ENCODE peak calls at places on chromosomes 4 and X, in nine cellular contexts. D is DMS53; L is NCI-H1105 treated with DMSO at 0.1 percent for 48 hours; I is T-helper 2 cell; G is stimulated activated CD4-positive, alpha-beta T cell treated with anti-CD3 and anti-CD28 coated beads, TNF-alpha, amount 100 ng/mL, for 1 hour; B is COR-L47; F is prostate gland; E is NCI-H2029; H is astrocyte of the hippocampus. Y is an unnamed sample.
A peak's percentile ranks its signal among the peaks of the same experiment; 100 is the strongest.

GRCh38 chr4:25358515-25359275 is 18.4 kb upstream of the ANAPC4 start:
- DNase-seq in H (no peak), D (peak; percentile 99), E (peak; percentile 87), L (no peak), I (no peak), G (no peak), B (peak; percentile 19), F (peak; percentile 67), Y (no peak)

GRCh38 chr4:32136081-32136787 is 1416.1 kb downstream of the PCDH7 start:
- DNase-seq in H (no peak), D (peak; percentile 26), G (no peak), F (no peak), B (no peak), L (no peak), E (no peak), I (no peak), Y (no peak)

GRCh38 chr4:64940698-64941097 is 531.4 kb upstream of the TECRL start:
- DNase-seq in L (no peak), I (no peak), G (no peak), B (no peak), F (no peak), H (peak; percentile 77), D (no peak), E (no peak), Y (no peak)

GRCh38 chr4:142565771-142566170 is 280.3 kb downstream of the INPP4B start:
- DNase-seq in F (no peak), B (no peak), D (no peak), L (no peak), H (no peak), I (no peak), E (peak; percentile 55), G (no peak), Y (no peak)

GRCh38 chr4:183422962-183423653 is 21.3 kb upstream of the CDKN2AIP start:
- DNase-seq in B (no peak), E (no peak), G (no peak), I (no peak), F (no peak), D (no peak), L (no peak), H (peak; percentile 70), Y (no peak)

GRCh38 chrX:134294548-134294947 is 57.6 kb downstream of the CCDC160 start:
- DNase-seq in D (peak; percentile 33), E (no peak), G (no peak), F (no peak), I (no peak), B (no peak), H (peak; percentile 2), L (no peak), Y (no peak)

GRCh38 chr4:8852118-8852704 is 19.4 kb downstream of the HMX1 start:
- DNase-seq in B (no peak), H (no peak), I (no peak), G (no peak), F (no peak), E (no peak), D (no peak), L (no peak), Y (no peak)

GRCh38 chr4:57981123-57981522 is 870.9 kb upstream of the IGFBP7 start:
- DNase-seq in G (no peak), F (no peak), B (no peak), D (no peak), L (no peak), E (no peak), H (no peak), I (no peak), Y (no peak)

GRCh38 chrX:68652327-68652930 is 5.0 kb downstream of the STARD8 start:
- DNase-seq in I (no peak), B (no peak), E (no peak), D (peak; percentile 16), F (no peak), G (no peak), L (no peak), H (peak; percentile 3), Y (no peak)

GRCh38 chrX:150291014-150291413 is 72.1 kb upstream of the MAMLD1 start:
- DNase-seq in I (no peak), F (no peak), G (no peak), L (no peak), H (no peak), E (no peak), B (no peak), D (no peak), Y (no peak)

GRCh38 chrX:154369453-154370299 is 4.8 kb downstream of the FLNA start:
- DNase-seq in L (peak; percentile 88), F (peak; percentile 66), H (peak; percentile 94), B (peak; percentile 62), E (no peak), D (peak; percentile 52), I (peak; percentile 68), G (peak; percentile 64), Y (no peak)

GRCh38 chrX:75156537-75156945 is 458 bp upstream of the ABCB7 start:
- DNase-seq in L (no peak), E (no peak), D (peak; percentile 38), I (no peak), H (peak; percentile 22), F (peak; percentile 4), B (no peak), G (no peak), Y (no peak)

GRCh38 chr4:1503583-1504471 is 97.6 kb upstream of the NKX1-1 start:
- DNase-seq in F (no peak), E (no peak), H (no peak), G (no peak), L (no peak), D (no peak), I (no peak), B (no peak), Y (no peak)

GRCh38 chr4:56786955-56787354 is 34.5 kb downstream of the SPINK2 start:
- DNase-seq in G (no peak), F (no peak), I (no peak), E (peak; percentile 45), L (no peak), D (peak; percentile 74), H (peak; percentile 61), B (peak; percentile 54), Y (no peak)

GRCh38 chr4:110619001-110619350 is 3.9 kb downstream of the PITX2 start:
- DNase-seq in D (no peak), I (no peak), B (no peak), G (no peak), L (no peak), H (no peak), F (no peak), E (no peak), Y (no peak)

GRCh38 chrX:150155396-150156048 is 207.6 kb upstream of the MAMLD1 start:
- DNase-seq in E (no peak), B (no peak), H (peak; percentile 47), I (no peak), F (no peak), G (no peak), L (peak; percentile 11), D (peak; percentile 66), Y (no peak)

GRCh38 chr4:98470831-98471230 is 187.6 kb downstream of the TSPAN5 start:
- DNase-seq in B (no peak), H (peak; percentile 95), F (no peak), D (no peak), G (no peak), I (no peak), E (no peak), L (no peak), Y (no peak)

Y was measured in LNCaP clone FGC.